ENCODE peak calls at places on chromosome 6, in nine cellular contexts. B is right lobe of liver, M is A549, D is mesothelial cell of epicardium, W is astrocyte of the cerebellum, L is right atrium auricular region, C is mucosa of descending colon, E is HFFc6, H is choroid plexus epithelial cell. R is an unnamed sample.
A peak's percentile ranks its signal among the peaks of the same experiment; 100 is the strongest.

GRCh38 chr6:124961784-124962611 is at the start of gene RNF217:
- DNase-seq in L (peak; percentile 66), E (peak; percentile 48), M (peak; percentile 68), B (peak; percentile 86), C (peak; percentile 57), D (no peak), H (peak; percentile 79), W (peak; percentile 34), R (peak; percentile 84)

GRCh38 chr6:162260024-162260423 is 467.5 kb downstream of the PRKN start:
- DNase-seq in C (no peak), M (no peak), D (no peak), W (no peak), L (no peak), B (no peak), E (no peak), H (no peak), R (no peak)

GRCh38 chr6:79713701-79714322 is 82.7 kb downstream of the SH3BGRL2 start:
- DNase-seq in B (no peak), M (peak; percentile 46), W (no peak), C (peak; percentile 85), L (no peak), E (no peak), H (peak; percentile 72), D (peak; percentile 51), R (no peak)

GRCh38 chr6:149855040-149855654 is 9.0 kb downstream of the LRP11 start:
- DNase-seq in W (no peak), M (peak; percentile 89), C (no peak), E (peak; percentile 91), L (no peak), B (no peak), H (peak; percentile 94), D (no peak), R (no peak)

GRCh38 chr6:106799008-106799952 is 169.9 kb downstream of the QRSL1 start:
- DNase-seq in E (peak; percentile 3), M (peak; percentile 47), H (peak; percentile 12), B (no peak), D (no peak), C (peak; percentile 26), W (peak; percentile 43), L (no peak), R (no peak)

GRCh38 chr6:144849920-144850319 is 564.8 kb downstream of the UTRN start:
- DNase-seq in H (no peak), L (no peak), W (no peak), E (no peak), C (no peak), M (no peak), B (no peak), D (no peak), R (no peak)

GRCh38 chr6:146931214-146931613 is 273.0 kb upstream of the STXBP5 start:
- DNase-seq in H (peak; percentile 43), E (peak; percentile 3), M (no peak), C (no peak), D (no peak), L (no peak), W (no peak), B (no peak), R (no peak)

GRCh38 chr6:68915591-68915990 is 280.5 kb downstream of the ADGRB3 start:
- DNase-seq in W (no peak), E (no peak), B (no peak), C (no peak), H (no peak), M (no peak), D (no peak), L (no peak), R (no peak)

GRCh38 chr6:3768502-3768901 is 17.0 kb upstream of the PXDC1 start:
- DNase-seq in E (no peak), C (no peak), M (no peak), L (no peak), H (peak; percentile 27), B (no peak), W (no peak), D (no peak), R (no peak)

GRCh38 chr6:490251-491037 is 98.9 kb downstream of the IRF4 start:
- DNase-seq in C (no peak), L (no peak), W (no peak), E (no peak), H (no peak), D (no peak), B (no peak), M (no peak), R (no peak)

GRCh38 chr6:169723991-169724553 is at the start of gene PHF10:
- DNase-seq in D (peak; percentile 57), L (no peak), B (peak; percentile 63), W (no peak), M (peak; percentile 42), C (peak; percentile 39), H (peak; percentile 32), E (no peak), R (no peak)

GRCh38 chr6:138795809-138796469 is at the start of gene ECT2L:
- DNase-seq in H (peak; percentile 64), C (peak; percentile 69), D (peak; percentile 67), M (no peak), L (peak; percentile 81), B (peak; percentile 63), W (no peak), E (no peak), R (peak; percentile 91)

GRCh38 chr6:1708820-1709612 is 99.3 kb downstream of the FOXC1 start:
- DNase-seq in E (no peak), W (no peak), H (no peak), M (no peak), L (no peak), B (peak; percentile 68), C (no peak), D (no peak), R (no peak)

GRCh38 chr6:71579902-71580301 is 291.3 kb downstream of the OGFRL1 start:
- DNase-seq in C (no peak), B (no peak), D (no peak), E (no peak), M (no peak), H (no peak), W (no peak), L (no peak), R (no peak)

GRCh38 chr6:16419636-16420331 is 181.4 kb downstream of the GMPR start:
- DNase-seq in E (no peak), B (no peak), D (no peak), C (no peak), W (no peak), H (no peak), L (no peak), M (no peak), R (no peak)

DNA sequence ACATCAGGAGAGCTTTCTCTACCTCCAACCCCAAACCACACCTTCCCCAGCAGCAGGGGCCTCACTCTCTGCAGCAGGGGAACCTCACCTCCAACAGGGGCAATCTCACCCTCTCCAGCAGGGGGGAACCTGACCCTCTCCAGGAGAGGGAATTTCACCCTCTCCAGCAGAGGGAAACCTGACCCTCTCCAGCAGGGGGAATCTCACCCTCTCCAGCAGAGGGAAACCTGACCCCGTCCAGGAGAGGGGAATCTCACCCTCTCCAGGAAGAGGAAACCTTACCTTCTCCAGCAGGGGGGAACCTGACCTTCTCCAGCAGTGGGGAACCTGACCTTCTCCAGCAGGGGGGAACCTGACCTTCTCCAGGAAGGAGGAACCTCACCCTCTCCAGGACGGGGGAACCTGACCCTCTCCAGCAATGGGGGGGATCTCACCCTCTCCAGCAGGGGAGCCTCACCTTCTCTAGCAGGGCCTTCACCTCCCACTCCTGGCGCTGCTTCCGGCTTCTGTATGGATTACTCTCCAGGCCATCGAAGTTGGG is 3.1 kb downstream of the B3GALT4 start:
- DNase-seq in W (no peak), E (peak; percentile 69), D (no peak), C (no peak), B (no peak), L (no peak), M (peak; percentile 85), H (peak; percentile 69), R (no peak)
- TF ChIP-seq CTCF in W (peak; percentile 68), E (peak; percentile 84), D (peak; percentile 36), C (no peak), B (peak; percentile 36), L (peak; percentile 33), M (peak; percentile 59), H (peak; percentile 69), R (peak; percentile 49)

GRCh38 chr6:35757461-35758123 is 18.8 kb upstream of the CLPSL2 start:
- DNase-seq in C (peak; percentile 9), W (peak; percentile 11), M (peak; percentile 57), E (peak; percentile 21), L (no peak), H (peak; percentile 86), B (no peak), D (no peak), R (no peak)
- TF ChIP-seq CTCF in C (no peak), W (peak; percentile 57), M (peak; percentile 36), E (peak; percentile 56), L (peak; percentile 53), H (peak; percentile 83), B (peak; percentile 3), D (no peak), R (no peak)

GRCh38 chr6:111407686-111408085 is 75.3 kb downstream of the REV3L start:
- DNase-seq in E (no peak), W (no peak), B (no peak), D (no peak), C (no peak), L (no peak), M (no peak), H (no peak), R (no peak)
- TF ChIP-seq CTCF in E (no peak), W (no peak), B (no peak), D (no peak), C (no peak), L (no peak), M (no peak), H (no peak), R (no peak)

DNA sequence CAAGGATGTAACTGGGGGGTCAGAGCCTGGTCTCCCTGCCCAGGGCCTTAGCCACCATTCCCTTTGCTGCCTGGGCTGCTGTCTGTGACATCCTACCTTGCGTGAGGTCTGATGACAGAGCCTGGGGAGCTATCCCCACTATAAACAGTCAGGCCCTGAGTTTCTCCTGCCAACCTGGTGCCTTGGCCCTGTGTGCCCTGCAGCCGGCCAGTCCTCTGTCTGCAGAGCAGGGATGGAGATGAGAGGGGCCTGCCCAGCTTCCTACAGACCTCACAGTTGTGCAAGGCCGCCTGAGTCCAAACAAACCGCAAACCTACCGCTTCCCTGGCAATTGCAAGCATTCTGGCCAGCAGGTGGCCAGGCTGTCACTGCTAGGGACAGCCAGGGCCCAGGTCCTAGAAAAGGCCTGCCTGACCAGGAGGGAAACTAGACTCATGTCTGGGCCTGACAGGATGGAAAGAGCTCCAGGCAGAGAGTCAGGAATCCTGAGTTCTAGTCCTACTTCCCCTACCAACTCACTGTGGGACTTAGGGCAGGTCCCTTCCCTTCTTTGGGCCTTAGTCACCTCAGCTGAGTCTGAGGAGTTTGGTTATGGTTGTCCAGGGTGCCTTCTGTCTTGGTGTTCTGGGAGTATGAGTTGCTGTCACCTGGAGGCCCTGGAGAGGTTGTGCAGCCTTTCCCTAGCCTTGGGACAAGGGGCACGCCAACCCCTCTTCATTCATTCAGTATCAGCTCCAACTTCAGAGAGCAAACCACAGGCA is 86.2 kb downstream of the VEGFA start:
- DNase-seq in W (peak; percentile 24), B (peak; percentile 79), C (peak; percentile 65), M (peak; percentile 50), D (no peak), L (no peak), E (no peak), H (peak; percentile 68), R (no peak)
- TF ChIP-seq CTCF in W (peak; percentile 42), B (peak; percentile 85), C (no peak), M (peak; percentile 37), D (peak; percentile 10), L (peak; percentile 60), E (peak; percentile 67), H (peak; percentile 63), R (no peak)

GRCh38 chr6:157284738-157285421 is 38.4 kb downstream of the TMEM242 start:
- DNase-seq in M (no peak), W (no peak), E (no peak), L (no peak), C (no peak), H (no peak), D (peak; percentile 14), B (no peak), R (no peak)
- TF ChIP-seq CTCF in M (no peak), W (no peak), E (no peak), L (no peak), C (no peak), H (no peak), D (no peak), B (no peak), R (no peak)

R was measured in suprapubic skin.